ENCODE peak calls at places on chromosomes 7 and 10, in eight cellular contexts. G, N, E, Z, W, U, L and X are unnamed samples.
A peak's percentile ranks its signal among the peaks of the same experiment; 100 is the strongest.

GRCh38 chr7:145313601-145314000 is 477.7 kb upstream of the TPK1 start:
- DNase-seq in G (no peak), N (no peak), E (no peak), Z (no peak), W (no peak), U (no peak), L (no peak), X (no peak)

GRCh38 chr7:43307522-43307921 is 195.1 kb downstream of the HECW1 start:
- DNase-seq in G (no peak), N (no peak), E (no peak), Z (no peak), W (no peak), U (peak; percentile 7), L (no peak), X (no peak)

GRCh38 chr10:126671402-126671975 is 996 bp upstream of the C10orf90 start:
- DNase-seq in G (no peak), N (no peak), E (no peak), Z (no peak), W (no peak), U (no peak), L (no peak), X (no peak)

GRCh38 chr7:1537631-1538412 is 7.3 kb downstream of the MAFK start:
- DNase-seq in G (peak; percentile 94), N (peak; percentile 89), E (peak; percentile 76), Z (peak; percentile 91), W (peak; percentile 49), U (peak; percentile 96), L (peak; percentile 61), X (peak; percentile 71)

GRCh38 chr7:74324499-74325229 is 35.5 kb downstream of the CLIP2 start:
- DNase-seq in G (no peak), N (no peak), E (no peak), Z (no peak), W (no peak), U (no peak), L (no peak), X (no peak)

GRCh38 chr7:94823952-94824351 is 83.4 kb upstream of the PPP1R9A start:
- DNase-seq in G (peak; percentile 47), N (peak; percentile 60), E (no peak), Z (peak; percentile 62), W (no peak), U (peak; percentile 56), L (no peak), X (no peak)

GRCh38 chr7:156650042-156650441 is 9.5 kb downstream of the RNF32 start:
- DNase-seq in G (peak; percentile 10), N (no peak), E (no peak), Z (peak; percentile 42), W (no peak), U (no peak), L (peak; percentile 68), X (peak; percentile 36)

GRCh38 chr7:129951076-129952011 is 1.4 kb downstream of the UBE2H start:
- DNase-seq in G (no peak), N (no peak), E (no peak), Z (peak; percentile 36), W (no peak), U (peak; percentile 26), L (no peak), X (no peak)

GRCh38 chr7:24622646-24623182 is 49.5 kb downstream of the PALS2 start:
- DNase-seq in G (no peak), N (no peak), E (no peak), Z (no peak), W (no peak), U (no peak), L (no peak), X (no peak)

GRCh38 chr7:64463636-64464375 is 99.1 kb downstream of the ZNF680 start:
- DNase-seq in G (peak; percentile 70), N (peak; percentile 71), E (no peak), Z (peak; percentile 34), W (peak; percentile 42), U (peak; percentile 47), L (no peak), X (no peak)

GRCh38 chr7:17099083-17099973 is 199.1 kb upstream of the AHR start:
- DNase-seq in G (peak; percentile 65), N (peak; percentile 60), E (no peak), Z (peak; percentile 58), W (no peak), U (no peak), L (no peak), X (no peak)

GRCh38 chr7:149777551-149778326 is 4.4 kb upstream of the ZNF467 start:
- DNase-seq in G (no peak), N (no peak), E (no peak), Z (no peak), W (no peak), U (no peak), L (no peak), X (peak; percentile 16)

GRCh38 chr7:50146692-50147091 is 53.6 kb upstream of the ZPBP start:
- DNase-seq in G (no peak), N (no peak), E (no peak), Z (no peak), W (no peak), U (no peak), L (no peak), X (no peak)

GRCh38 chr10:88989824-88990527 is 622 bp upstream of the FAS start:
- DNase-seq in G (peak; percentile 96), N (no peak), E (no peak), Z (peak; percentile 94), W (peak; percentile 59), U (peak; percentile 77), L (no peak), X (no peak)

GRCh38 chr10:33327750-33328149 is 6.7 kb downstream of the NRP1 start:
- DNase-seq in G (no peak), N (no peak), E (no peak), Z (peak; percentile 47), W (no peak), U (no peak), L (no peak), X (no peak)
- TF ChIP-seq CTCF in G (peak; percentile 22), N (peak; percentile 37), E (peak; percentile 35), Z (peak; percentile 39), W (no peak), U (peak; percentile 44), L (no peak), X (no peak)

GRCh38 chr10:15329437-15329836 is 41.7 kb downstream of the FAM171A1 start:
- DNase-seq in G (no peak), N (no peak), E (no peak), Z (no peak), W (no peak), U (no peak), L (no peak), X (no peak)

GRCh38 chr10:15334650-15335323 is 36.3 kb downstream of the FAM171A1 start:
- DNase-seq in G (no peak), N (no peak), E (no peak), Z (no peak), W (no peak), U (no peak), L (no peak), X (no peak)

GRCh38 chr10:15335500-15335899 is 35.6 kb downstream of the FAM171A1 start:
- DNase-seq in G (no peak), N (no peak), E (no peak), Z (no peak), W (no peak), U (no peak), L (no peak), X (no peak)

GRCh38 chr10:15331456-15331855 is 39.6 kb downstream of the FAM171A1 start:
- DNase-seq in G (no peak), N (no peak), E (no peak), Z (no peak), W (no peak), U (no peak), L (no peak), X (no peak)

DNA sequence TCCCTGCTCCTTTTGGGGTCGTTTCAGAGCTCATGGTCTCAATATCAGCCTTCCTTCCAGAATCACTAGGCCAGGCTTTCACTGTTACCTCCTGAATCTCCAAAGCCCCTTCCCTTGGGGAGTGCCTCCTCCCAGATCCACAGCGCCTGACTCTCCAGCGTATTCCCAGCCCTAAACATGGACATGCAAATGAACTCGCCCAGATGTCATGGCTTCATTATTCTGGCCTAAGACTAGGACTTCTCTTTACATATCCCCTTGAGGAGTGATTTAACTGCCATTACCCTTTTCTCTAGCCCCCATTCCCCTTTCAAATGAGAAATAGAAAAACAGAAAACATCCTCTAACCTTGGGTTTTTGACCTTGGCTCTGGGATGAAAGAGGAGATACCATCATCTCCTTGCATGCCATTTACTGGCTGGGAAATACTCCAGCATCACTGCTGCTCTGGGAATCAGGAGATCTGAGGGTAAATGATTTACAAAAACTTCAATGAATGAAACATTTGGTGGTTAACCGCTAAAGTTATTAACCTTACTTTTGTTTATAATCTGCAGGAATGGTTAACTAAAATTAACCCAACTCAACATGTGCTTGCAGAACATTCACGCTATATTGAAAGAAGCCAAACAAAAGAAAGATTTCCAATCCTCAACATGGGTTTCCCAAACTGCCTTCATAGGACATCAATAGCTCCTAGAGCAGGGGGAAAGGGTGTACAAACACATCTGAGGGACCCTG is 37.0 kb downstream of the FAM171A1 start:
- DNase-seq in G (no peak), N (no peak), E (no peak), Z (no peak), W (no peak), U (peak; percentile 53), L (no peak), X (no peak)
- TF ChIP-seq CTCF in G (no peak), N (no peak), E (no peak), Z (no peak), W (no peak), U (no peak), L (no peak), X (no peak)

DNA sequence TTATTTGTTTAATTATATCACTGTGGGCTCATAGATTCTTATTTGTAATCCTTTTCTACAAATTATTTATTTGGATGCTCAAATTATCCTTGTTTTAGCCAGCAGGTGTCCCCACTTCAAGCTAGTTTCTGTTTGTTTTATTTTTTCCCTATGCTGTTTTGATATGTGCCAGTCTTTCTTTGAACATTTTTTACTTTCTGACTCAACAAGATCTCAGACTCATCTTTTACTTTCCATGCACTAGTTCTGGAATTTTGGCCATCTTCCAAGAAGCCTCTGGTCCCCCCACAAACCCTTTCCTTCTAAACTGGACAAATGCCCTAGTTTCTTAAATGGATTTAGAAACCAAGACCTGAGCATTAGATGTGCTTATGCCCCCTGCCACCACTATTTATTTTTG is 11.5 kb upstream of the MRPS16 start:
- DNase-seq in G (peak; percentile 55), N (no peak), E (no peak), Z (peak; percentile 62), W (no peak), U (peak; percentile 34), L (no peak), X (no peak)
- TF ChIP-seq CTCF in G (peak; percentile 69), N (peak; percentile 80), E (peak; percentile 15), Z (peak; percentile 37), W (peak; percentile 61), U (peak; percentile 54), L (peak; percentile 24), X (peak; percentile 57)

GRCh38 chr10:72244573-72245038 is 28.5 kb upstream of the ASCC1 start:
- DNase-seq in G (no peak), N (no peak), E (no peak), Z (peak; percentile 32), W (no peak), U (no peak), L (no peak), X (no peak)

GRCh38 chr10:72241853-72242252 is 25.8 kb upstream of the ASCC1 start:
- DNase-seq in G (no peak), N (no peak), E (no peak), Z (no peak), W (no peak), U (no peak), L (no peak), X (no peak)

GRCh38 chr10:72245949-72246525 is 27.7 kb upstream of the DDIT4 start:
- DNase-seq in G (peak; percentile 39), N (no peak), E (no peak), Z (peak; percentile 40), W (no peak), U (no peak), L (no peak), X (no peak)

GRCh38 chr10:72242675-72243074 is 26.6 kb upstream of the ASCC1 start:
- DNase-seq in G (peak; percentile 75), N (no peak), E (no peak), Z (peak; percentile 63), W (no peak), U (peak; percentile 61), L (no peak), X (no peak)

GRCh38 chr10:72243822-72244437 is 27.9 kb upstream of the ASCC1 start:
- DNase-seq in G (peak; percentile 98), N (peak; percentile 77), E (peak; percentile 84), Z (peak; percentile 97), W (no peak), U (peak; percentile 86), L (no peak), X (no peak)
- TF ChIP-seq CTCF in G (peak; percentile 60), N (peak; percentile 62), E (peak; percentile 48), Z (peak; percentile 44), W (no peak), U (peak; percentile 33), L (no peak), X (no peak)